ENCODE peak calls at places on chromosomes 5 and 9, in eight cellular contexts. F, U, B, R, A, C, Z and W are unnamed samples.

GRCh38 chr5:154653764-154654483 is 101.3 kb upstream of the LARP1 start:
- DNase-seq in U (no peak), C (no peak), R (no peak), A (no peak), Z (no peak), B (no peak), F (no peak), W (no peak)

GRCh38 chr5:112681481-112681908 is 56.2 kb upstream of the APC start:
- DNase-seq in R (no peak), B (no peak), Z (no peak), U (no peak), A (no peak), C (peak; percentile 82), F (no peak), W (no peak)

GRCh38 chr5:87190687-87191086 is 77.0 kb upstream of the RASA1 start:
- DNase-seq in R (no peak), U (no peak), B (no peak), Z (no peak), C (no peak), A (no peak), F (no peak), W (no peak)

GRCh38 chr9:84750152-84750865 is 80.8 kb downstream of the NTRK2 start:
- DNase-seq in R (no peak), F (no peak), Z (no peak), C (peak; percentile 23), U (no peak), B (no peak), A (no peak), W (peak; percentile 63)

GRCh38 chr5:73821003-73821402 is 195.0 kb downstream of the ARHGEF28 start:
- DNase-seq in A (no peak), U (no peak), R (no peak), C (peak; percentile 55), B (no peak), Z (no peak), F (no peak), W (no peak)

GRCh38 chr5:132086277-132086794 is 12.7 kb downstream of the CSF2 start:
- DNase-seq in F (no peak), A (peak; percentile 75), C (peak; percentile 95), R (no peak), Z (peak; percentile 82), U (peak; percentile 91), B (peak; percentile 73), W (peak; percentile 100)

GRCh38 chr5:38576442-38576841 is 20.0 kb upstream of the LIFR start:
- DNase-seq in Z (no peak), U (peak; percentile 66), A (no peak), F (peak; percentile 66), R (no peak), C (no peak), B (no peak), W (peak; percentile 51)

GRCh38 chr5:37576496-37576895 is 197.4 kb downstream of the WDR70 start:
- DNase-seq in Z (no peak), F (no peak), R (no peak), C (no peak), A (no peak), U (no peak), B (no peak), W (no peak)

GRCh38 chr5:179869101-179869500 is 10.5 kb upstream of the MRNIP start:
- DNase-seq in Z (peak; percentile 64), C (no peak), F (no peak), U (no peak), R (no peak), A (no peak), B (no peak), W (no peak)

GRCh38 chr9:81724242-81724889 is 35.0 kb upstream of the TLE1 start:
- DNase-seq in R (no peak), Z (no peak), F (no peak), U (peak; percentile 38), A (peak; percentile 50), B (no peak), C (peak; percentile 50), W (no peak)

GRCh38 chr5:74257645-74258328 is 382.7 kb downstream of the ENC1 start:
- DNase-seq in U (peak; percentile 37), R (peak; percentile 63), A (peak; percentile 88), B (no peak), C (peak; percentile 53), F (no peak), Z (peak; percentile 90), W (no peak)

GRCh38 chr9:22170162-22170932 is 161.2 kb upstream of the CDKN2B start:
- DNase-seq in R (no peak), F (no peak), A (no peak), B (no peak), U (peak; percentile 78), C (peak; percentile 74), Z (no peak), W (no peak)

GRCh38 chr5:168713051-168713450 is 133.9 kb upstream of the PANK3 start:
- DNase-seq in F (no peak), A (no peak), R (no peak), C (peak; percentile 11), U (no peak), B (no peak), Z (no peak), W (no peak)

GRCh38 chr9:34994429-34995287 is 5.1 kb downstream of the DNAJB5 start:
- DNase-seq in F (peak; percentile 57), R (no peak), A (peak; percentile 59), Z (no peak), C (peak; percentile 45), B (no peak), U (peak; percentile 63), W (peak; percentile 15)

GRCh38 chr9:79353856-79354520 is 217.8 kb upstream of the TLE4 start:
- DNase-seq in F (no peak), C (peak; percentile 92), U (peak; percentile 53), Z (no peak), A (no peak), B (no peak), R (no peak), W (peak; percentile 10)

GRCh38 chr9:129501771-129502324 is 119.1 kb downstream of the C9orf50 start:
- DNase-seq in B (no peak), R (peak; percentile 73), Z (peak; percentile 76), A (no peak), F (no peak), C (no peak), U (no peak), W (no peak)

GRCh38 chr5:124287813-124288212 is 458.6 kb downstream of the ZNF608 start:
- DNase-seq in F (no peak), A (no peak), Z (no peak), R (no peak), C (peak; percentile 16), U (no peak), B (no peak), W (no peak)

GRCh38 chr9:125755340-125755739 is 8.2 kb downstream of the PBX3 start:
- DNase-seq in A (no peak), U (no peak), Z (no peak), F (no peak), B (no peak), C (peak; percentile 39), R (no peak), W (no peak)

GRCh38 chr5:58024151-58024550 is 435.7 kb downstream of the PLK2 start:
- DNase-seq in C (no peak), U (no peak), A (no peak), Z (no peak), R (no peak), F (no peak), B (no peak), W (no peak)

GRCh38 chr9:34125681-34126206 is 754 bp downstream of the DCAF12 start:
- DNase-seq in B (no peak), F (no peak), R (no peak), U (peak; percentile 44), A (no peak), C (peak; percentile 46), Z (no peak), W (peak; percentile 34)

GRCh38 chr5:125408582-125409069 is 662.2 kb upstream of the ZNF608 start:
- DNase-seq in B (no peak), U (peak; percentile 88), C (peak; percentile 96), F (no peak), R (no peak), A (no peak), Z (no peak), W (peak; percentile 73)

DNA sequence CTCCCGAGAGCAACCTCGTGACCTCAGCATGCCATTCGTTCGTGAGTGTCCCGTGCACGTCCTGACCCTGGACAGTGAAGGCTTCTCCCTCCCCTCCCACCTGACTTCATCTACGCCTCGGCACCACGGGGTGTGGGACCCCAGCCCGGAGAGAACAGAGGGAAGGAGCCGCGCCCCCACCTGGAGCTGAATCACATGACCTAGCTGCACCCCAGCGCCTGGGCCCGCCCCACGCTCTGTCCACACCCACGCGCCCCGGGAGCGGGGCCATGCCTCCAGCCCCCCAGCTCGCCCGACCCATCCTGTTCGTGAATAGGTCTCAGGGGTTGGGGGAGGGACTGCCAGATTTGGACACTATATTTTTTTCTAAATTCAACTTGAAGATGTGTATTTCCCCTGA is 38.3 kb upstream of the FCN2 start:
- DNase-seq in R (peak; percentile 38), F (no peak), U (no peak), Z (peak; percentile 53), B (no peak), C (no peak), A (no peak), W (no peak)
- H3K36me3 ChIP-seq in R (peaks cover 36% of the 10 kb centered on the region), F (no peaks in the 10 kb centered on the region), U (no peaks in the 10 kb centered on the region), Z (peaks cover 31% of the 10 kb centered on the region), B (peaks cover 44% of the 10 kb centered on the region), C (peaks cover 25% of the 10 kb centered on the region), A (peaks cover 9% of the 10 kb centered on the region), W (peaks cover 22% of the 10 kb centered on the region)

GRCh38 chr5:141430332-141431113 is at the start of gene PCDHGA12:
- DNase-seq in Z (no peak), R (no peak), B (no peak), A (peak; percentile 73), C (peak; percentile 82), U (no peak), F (peak; percentile 62), W (no peak)
- H3K9me3 ChIP-seq in Z (peaks cover 89% of the 10 kb centered on the region), R (peaks cover 85% of the 10 kb centered on the region), B (peaks cover 93% of the 10 kb centered on the region), A (peaks cover 90% of the 10 kb centered on the region), C (peaks cover 8% of the 10 kb centered on the region), U (peaks cover 4% of the 10 kb centered on the region), F (no peaks in the 10 kb centered on the region), W (peaks cover 4% of the 10 kb centered on the region)

DNA sequence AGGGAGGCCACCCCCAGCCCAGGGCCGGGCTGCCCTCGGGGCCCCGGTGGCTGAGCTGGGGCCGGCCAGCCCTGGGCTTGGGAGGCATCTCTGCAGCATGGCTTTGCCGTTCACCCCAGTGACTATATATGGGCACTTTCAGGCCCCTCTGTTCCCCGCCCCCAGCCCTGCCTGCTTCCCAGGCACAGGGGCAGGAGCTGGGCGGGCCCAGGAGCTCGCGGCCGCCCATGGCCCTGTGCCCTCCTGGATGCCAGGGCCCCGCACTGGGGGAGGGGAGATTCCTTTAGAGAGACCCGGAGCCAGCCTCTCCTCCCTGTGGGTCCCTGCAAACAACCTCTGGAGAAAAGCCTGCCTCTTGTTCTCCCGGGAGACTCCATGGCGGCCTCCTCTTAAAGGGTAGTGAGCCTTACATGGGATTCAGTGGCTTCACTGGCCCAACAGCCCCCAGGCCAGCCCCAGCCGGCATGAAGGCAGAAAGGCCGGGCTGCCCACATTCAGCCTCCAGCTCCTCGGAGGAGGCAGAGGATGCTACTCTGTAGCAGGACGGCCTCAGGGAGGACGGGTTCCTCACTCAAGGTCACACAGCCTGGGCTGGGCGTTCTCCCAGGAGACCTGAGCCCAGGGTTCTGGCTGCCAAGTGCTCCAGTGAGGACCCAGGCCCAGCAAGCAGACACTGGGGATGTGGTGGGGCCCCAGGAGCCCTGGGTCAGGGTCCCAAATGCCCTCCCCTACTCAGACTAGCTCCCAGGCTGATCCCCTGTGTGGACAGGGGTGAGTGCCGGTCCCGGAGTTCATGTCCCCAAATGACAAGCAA is 4.1 kb downstream of the NACC2 start:
- DNase-seq in U (no peak), Z (peak; percentile 94), B (no peak), F (no peak), R (peak; percentile 46), A (no peak), C (peak; percentile 44), W (no peak)
- H3K27me3 ChIP-seq in U (no peaks in the 10 kb centered on the region), Z (no peaks in the 10 kb centered on the region), B (no peaks in the 10 kb centered on the region), F (no peaks in the 10 kb centered on the region), R (no peaks in the 10 kb centered on the region), A (no peaks in the 10 kb centered on the region), C (no peaks in the 10 kb centered on the region), W (no peaks in the 10 kb centered on the region)

GRCh38 chr5:77771452-77771851 is 4.7 kb downstream of the TBCA start:
- DNase-seq in B (no peak), A (no peak), U (no peak), Z (no peak), F (no peak), R (no peak), C (no peak), W (no peak)
- H3K36me3 ChIP-seq in B (peaks cover 6% of the 10 kb centered on the region), A (no peaks in the 10 kb centered on the region), U (peaks cover 18% of the 10 kb centered on the region), Z (no peaks in the 10 kb centered on the region), F (no peaks in the 10 kb centered on the region), R (peaks cover 24% of the 10 kb centered on the region), C (peaks cover 3% of the 10 kb centered on the region), W (peaks cover 85% of the 10 kb centered on the region)